ENCODE peak calls at places on chromosomes 2 and 18, in five cellular contexts. F is GM23338; N is fibroblast of villous mesenchyme; A is CD8-positive, alpha-beta T cell; W is PC-9. R is an unnamed sample.
A peak's percentile ranks its signal among the peaks of the same experiment; 100 is the strongest.

GRCh38 chr2:80153768-80154167 is 150.8 kb downstream of the LRRTM1 start:
- DNase-seq in F (no peak), A (no peak), N (no peak), W (no peak), R (no peak)

GRCh38 chr2:47058061-47058931 is 96.8 kb downstream of the STPG4 start:
- DNase-seq in A (no peak), W (no peak), F (no peak), N (peak; percentile 98), R (peak; percentile 97)

GRCh38 chr18:31102020-31102684 is at the start of gene DSC2:
- DNase-seq in A (no peak), F (peak; percentile 72), W (peak; percentile 52), N (no peak), R (no peak)

GRCh38 chr2:190961918-190962487 is 52.0 kb downstream of the STAT1 start:
- DNase-seq in N (peak; percentile 44), W (no peak), F (no peak), A (no peak), R (peak; percentile 63)

GRCh38 chr2:227423633-227424499 is 36.1 kb upstream of the SCYGR1 start:
- DNase-seq in A (no peak), W (no peak), N (no peak), F (peak; percentile 54), R (no peak)

GRCh38 chr18:56516769-56517168 is 121.6 kb downstream of the TXNL1 start:
- DNase-seq in N (no peak), F (no peak), A (no peak), W (no peak), R (peak; percentile 84)

GRCh38 chr2:128557841-128558241 is 239.2 kb upstream of the HS6ST1 start:
- DNase-seq in A (no peak), F (no peak), N (peak; percentile 78), W (no peak), R (peak; percentile 94)

GRCh38 chr2:181471783-181472182 is 14.6 kb downstream of the ITGA4 start:
- DNase-seq in F (no peak), W (no peak), N (no peak), A (no peak), R (no peak)

GRCh38 chr18:21933931-21934765 is 193.6 kb downstream of the MIB1 start:
- DNase-seq in F (peak; percentile 76), W (no peak), A (no peak), N (no peak), R (no peak)

GRCh38 chr2:137467246-137467862 is 496.9 kb upstream of the HNMT start:
- DNase-seq in N (peak; percentile 5), F (peak; percentile 72), W (no peak), A (no peak), R (peak; percentile 33)

GRCh38 chr2:101063753-101064502 is 61.8 kb downstream of the RPL31 start:
- DNase-seq in F (no peak), W (no peak), N (peak; percentile 34), A (no peak), R (peak; percentile 83)

GRCh38 chr2:202104286-202104870 is 31.3 kb downstream of the KIAA2012 start:
- DNase-seq in W (peak; percentile 36), F (peak; percentile 86), A (no peak), N (peak; percentile 77), R (peak; percentile 67)

GRCh38 chr2:57177176-57177575 is 869.4 kb upstream of the VRK2 start:
- DNase-seq in W (no peak), A (no peak), F (no peak), N (peak; percentile 42), R (peak; percentile 8)

GRCh38 chr2:121066526-121066925 is 218.5 kb downstream of the TFCP2L1 start:
- DNase-seq in F (peak; percentile 75), W (no peak), N (no peak), A (no peak), R (no peak)

GRCh38 chr2:38436227-38436664 is 59.2 kb upstream of the ATL2 start:
- DNase-seq in F (no peak), W (peak; percentile 86), N (no peak), A (no peak), R (no peak)

GRCh38 chr2:165624139-165624803 is 154.8 kb downstream of the CSRNP3 start:
- DNase-seq in N (no peak), F (no peak), A (no peak), W (no peak), R (no peak)

DNA sequence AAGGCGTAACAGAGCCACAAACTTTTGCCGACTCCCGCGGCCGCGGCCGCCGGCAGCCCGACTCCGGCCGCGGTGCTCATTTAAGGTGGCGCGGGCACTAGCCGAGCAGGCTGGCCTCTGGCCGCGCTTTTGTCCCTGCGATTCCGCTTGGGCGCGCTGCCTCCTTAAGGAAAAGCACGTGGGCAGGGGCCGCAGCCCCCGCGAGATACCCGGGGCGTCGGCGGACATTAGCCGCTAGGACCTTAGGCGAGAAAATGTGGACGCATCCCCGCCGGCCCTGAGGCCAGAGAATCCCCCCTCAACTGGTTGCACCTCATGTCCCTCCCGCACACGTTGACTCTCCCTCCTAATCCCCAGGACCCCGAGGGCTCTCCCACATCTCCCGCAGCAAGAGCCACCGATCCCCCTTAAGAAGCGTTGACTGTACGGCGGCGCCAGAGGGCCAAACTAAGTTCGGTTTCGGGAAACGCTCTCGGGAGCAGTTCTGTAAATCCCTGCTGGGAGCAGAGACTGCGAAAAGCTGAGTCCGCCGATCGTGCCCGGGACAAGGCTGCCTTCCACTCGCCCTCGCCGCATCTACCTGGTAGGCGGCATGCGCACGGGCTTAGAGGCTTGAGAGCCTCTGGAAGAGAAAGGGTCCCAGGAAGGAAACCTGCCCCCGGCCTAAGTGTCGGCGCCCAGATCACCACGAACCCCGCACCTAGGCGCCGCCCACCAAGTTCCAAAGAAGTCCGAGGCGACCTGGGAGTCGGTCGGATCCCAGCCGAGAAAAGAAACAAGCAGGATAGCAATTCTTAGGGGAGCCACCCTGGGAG is 1.8 kb upstream of the SATB2 start:
- DNase-seq in F (peak; percentile 94), N (peak; percentile 93), W (peak; percentile 76), A (no peak), R (peak; percentile 95)
- TF ChIP-seq CTCF in F (no peak), N (no peak), W (no peak), A (no peak), R (no peak)

GRCh38 chr2:169717691-169718063 is 16.0 kb upstream of the KLHL23 start:
- DNase-seq in N (no peak), A (no peak), W (no peak), F (no peak), R (no peak)

GRCh38 chr2:169716229-169716886 is 17.3 kb upstream of the KLHL23 start:
- DNase-seq in F (no peak), W (no peak), A (no peak), N (peak; percentile 76), R (peak; percentile 81)

GRCh38 chr2:169716938-169717690 is 16.5 kb upstream of the KLHL23 start:
- DNase-seq in F (no peak), N (no peak), W (no peak), A (no peak), R (no peak)

GRCh38 chr2:169714699-169715098 is 18.9 kb upstream of the KLHL23 start:
- DNase-seq in A (no peak), N (no peak), W (no peak), F (no peak), R (no peak)

DNA sequence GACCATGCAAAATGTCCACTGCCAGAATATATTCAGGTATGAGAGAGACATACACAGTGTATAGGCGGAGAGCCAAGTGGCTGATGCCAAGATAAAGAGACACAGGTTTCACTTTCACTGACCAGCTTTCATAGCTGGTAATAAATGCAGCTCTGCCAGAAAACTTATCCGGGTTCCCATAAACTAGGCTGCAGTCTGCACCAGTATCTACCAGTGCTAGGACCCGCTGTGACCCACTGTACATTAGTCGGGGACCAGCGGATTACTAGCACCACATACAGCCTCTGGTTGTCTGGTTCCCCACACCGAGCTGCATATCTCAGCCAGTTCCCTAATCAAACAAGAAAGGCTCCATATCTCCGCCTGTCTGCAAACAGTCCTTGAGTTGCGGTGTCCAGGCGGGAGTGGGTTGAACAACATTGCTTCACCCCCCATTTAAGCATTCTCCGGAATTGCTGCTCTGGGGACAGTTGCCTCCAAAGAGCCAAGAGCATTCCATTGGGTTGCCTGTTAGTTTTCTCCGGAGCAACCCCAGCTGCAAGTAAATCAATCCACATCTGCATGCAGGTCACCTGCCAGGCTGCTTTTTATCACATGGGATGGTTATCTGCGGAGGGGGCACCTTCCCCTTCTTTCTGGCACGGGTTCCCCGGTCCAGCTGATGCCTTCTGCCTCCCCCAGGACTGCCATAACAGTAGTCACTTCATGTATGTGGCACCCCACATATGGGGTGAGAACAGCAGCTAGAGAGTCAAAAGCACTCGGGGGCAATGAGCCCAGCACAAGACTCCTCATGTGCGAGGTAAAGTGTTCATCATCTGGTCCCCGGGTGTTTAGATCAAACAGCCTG is 18.0 kb upstream of the KLHL23 start:
- DNase-seq in F (no peak), W (no peak), A (no peak), N (peak; percentile 45), R (peak; percentile 32)
- H3K4me3 ChIP-seq in F (no peak overlapping the region), W (no peak overlapping the region), A (no peak overlapping the region), N (peak overlapping the region; percentile 25), R (peak overlapping the region; percentile 39)

GRCh38 chr2:103959174-103960125 is 894.5 kb upstream of the POU3F3 start:
- DNase-seq in F (peak; percentile 77), W (no peak), A (no peak), N (peak; percentile 0), R (peak; percentile 2)
- TF ChIP-seq CTCF in F (peak; percentile 90), W (peak; percentile 64), A (no peak), N (peak; percentile 17), R (peak; percentile 48)

GRCh38 chr2:64526034-64526433 is 1.9 kb downstream of the AFTPH start:
- DNase-seq in W (no peak), N (no peak), F (no peak), A (no peak), R (no peak)
- H3K4me3 ChIP-seq in W (peak overlapping the region; percentile 67), N (no peak overlapping the region), F (peak overlapping the region; percentile 94), A (no peak overlapping the region), R (no peak overlapping the region)

DNA sequence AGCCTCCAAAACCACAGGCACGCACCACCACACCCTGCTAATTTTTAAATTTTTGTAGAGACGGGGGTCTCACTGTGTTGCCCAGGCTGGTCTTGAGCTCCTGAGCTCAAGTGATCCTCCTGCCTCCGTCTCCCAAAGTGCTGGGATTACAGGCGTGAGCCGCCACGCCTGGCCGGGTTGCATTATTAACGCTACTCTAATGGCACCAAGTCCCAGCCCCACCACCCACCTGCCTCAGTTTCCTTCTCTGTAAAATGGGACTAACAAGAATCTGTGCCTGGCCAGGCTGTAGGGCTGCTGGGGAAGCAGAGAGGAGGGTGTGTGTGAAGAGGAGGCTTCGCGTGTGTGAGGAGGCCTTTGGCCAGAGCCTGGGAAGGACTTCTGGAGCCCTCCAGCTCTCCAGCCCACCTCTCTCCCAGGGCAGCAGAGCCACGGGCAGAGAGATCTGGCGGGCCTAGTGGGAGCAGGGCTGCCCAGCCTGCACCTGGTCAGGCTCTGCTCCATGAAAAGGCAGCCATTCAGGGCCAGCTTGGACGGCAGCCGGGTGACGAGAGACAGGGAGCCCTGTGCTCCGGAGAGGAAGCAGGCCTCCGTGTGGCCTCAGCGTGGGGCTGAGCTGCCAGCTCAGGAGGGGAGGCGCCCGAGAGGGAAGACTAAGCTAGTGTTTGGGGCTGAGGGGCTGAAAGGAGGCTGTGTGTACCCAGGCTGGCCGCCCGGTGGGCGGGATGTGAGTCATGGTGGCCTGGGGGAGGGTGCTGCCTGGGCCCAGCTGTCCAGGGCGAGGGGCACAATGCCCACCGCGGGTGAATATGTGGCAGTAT is 7.4 kb upstream of the B3GNT7 start:
- DNase-seq in W (no peak), N (peak; percentile 55), A (no peak), F (no peak), R (peak; percentile 49)
- TF ChIP-seq CTCF in W (no peak), N (no peak), A (no peak), F (no peak), R (peak; percentile 9)

GRCh38 chr2:11389551-11390528 is 45.4 kb upstream of the ROCK2 start:
- DNase-seq in N (peak; percentile 94), W (no peak), F (no peak), A (no peak), R (peak; percentile 38)
- H3K4me3 ChIP-seq in N (no peak overlapping the region), W (no peak overlapping the region), F (no peak overlapping the region), A (no peak overlapping the region), R (no peak overlapping the region)

R was measured in AG10803.